ENCODE peak calls at places on chromosomes 1 and 21, in seven cellular contexts. L is stimulated activated CD4-positive, alpha-beta T cell treated with anti-CD3 and anti-CD28 coated beads, Interleukin-1b, Interleukin-23, amount 100 ng/mL, for 48 hours; U is left ventricle myocardium inferior; C is stimulated activated CD8-positive, alpha-beta memory T cell treated with anti-CD3 and anti-CD28 coated beads, Interleukin-15, amount 100 ng/mL, for 24 hours; B is retina; N is H54; O is activated T-helper 9 cell treated with anti-CD3 and anti-CD28 coated beads, Interleukin-2, amount 50 U/mL, for 16 hours. T is an unnamed sample.

GRCh38 chr1:167617100-167617949 is 12.7 kb upstream of the RCSD1 start:
- DNase-seq in U (peak), L (no peak), O (no peak), C (no peak), N (no peak), B (no peak), T (no peak)

GRCh38 chr1:7567376-7567775 is 203.7 kb upstream of the VAMP3 start:
- DNase-seq in C (no peak), O (no peak), N (no peak), L (no peak), U (no peak), B (no peak), T (no peak)

GRCh38 chr1:35532497-35533226 is 24.5 kb downstream of the KIAA0319L start:
- DNase-seq in C (no peak), B (no peak), N (no peak), O (no peak), L (no peak), U (no peak), T (no peak)

GRCh38 chr1:180563013-180563827 is 4.5 kb downstream of the OVAAL start:
- DNase-seq in L (no peak), B (no peak), U (no peak), O (no peak), C (no peak), N (no peak), T (peak)

GRCh38 chr1:229590119-229590518 is 31.6 kb upstream of the ABCB10 start:
- DNase-seq in L (no peak), O (no peak), B (no peak), N (no peak), C (no peak), U (no peak), T (no peak)

GRCh38 chr1:205741681-205742080 is 8.3 kb downstream of the NUCKS1 start:
- DNase-seq in L (no peak), B (no peak), U (no peak), C (no peak), O (no peak), N (no peak), T (no peak)

GRCh38 chr1:155166373-155167165 is 6.5 kb downstream of the KRTCAP2 start:
- DNase-seq in C (no peak), U (peak), L (no peak), N (no peak), B (peak), O (no peak), T (no peak)

GRCh38 chr21:28944296-28944695 is 48.4 kb downstream of the LTN1 start:
- DNase-seq in O (no peak), C (no peak), N (no peak), U (no peak), L (no peak), B (no peak), T (no peak)

GRCh38 chr21:26966360-26966977 is 419 bp downstream of the ADAMTS5 start:
- DNase-seq in O (no peak), N (no peak), C (no peak), L (no peak), U (no peak), B (peak), T (no peak)

GRCh38 chr1:32706491-32706890 is 3.9 kb upstream of the SYNC start:
- DNase-seq in C (no peak), B (no peak), U (no peak), O (no peak), N (no peak), L (no peak), T (no peak)

GRCh38 chr21:34881894-34882371 is 167.2 kb downstream of the RUNX1 start:
- DNase-seq in U (no peak), C (no peak), N (peak), B (no peak), L (no peak), O (no peak), T (peak)

T was measured in HT-29.